ENCODE peak calls at places on chromosome 6, in ten cellular contexts. D, I, O, P, J, F, B, Z, S and T are unnamed samples.

GRCh38 chr6:35024601-35025054 is 116.5 kb downstream of the TCP11 start:
- DNase-seq in D (peak; percentile 70), I (peak; percentile 62), O (peak; percentile 58), P (peak; percentile 29), J (no peak), F (no peak), B (no peak), Z (no peak), S (no peak), T (no peak)

GRCh38 chr6:35185302-35185681 is 28.5 kb upstream of the SCUBE3 start:
- DNase-seq in D (peak; percentile 60), I (peak; percentile 60), O (peak; percentile 69), P (peak; percentile 26), J (peak; percentile 71), F (no peak), B (no peak), Z (no peak), S (no peak), T (no peak)

GRCh38 chr6:170424634-170425126 is 118.1 kb downstream of the FAM120B start:
- DNase-seq in D (no peak), I (no peak), O (no peak), P (no peak), J (no peak), F (no peak), B (no peak), Z (no peak), S (no peak), T (no peak)

GRCh38 chr6:90646936-90647335 is 60.1 kb upstream of the MAP3K7 start:
- DNase-seq in D (no peak), I (no peak), O (no peak), P (no peak), J (no peak), F (no peak), B (no peak), Z (no peak), S (no peak), T (no peak)

GRCh38 chr6:23874985-23875384 is 251.0 kb upstream of the NRSN1 start:
- DNase-seq in D (no peak), I (no peak), O (no peak), P (no peak), J (no peak), F (no peak), B (no peak), Z (no peak), S (no peak), T (no peak)

GRCh38 chr6:156976144-156977088 is 199.2 kb downstream of the ARID1B start:
- DNase-seq in D (no peak), I (no peak), O (no peak), P (no peak), J (no peak), F (no peak), B (no peak), Z (peak; percentile 63), S (no peak), T (no peak)

GRCh38 chr6:24313477-24314141 is 44.2 kb downstream of the DCDC2 start:
- DNase-seq in D (peak; percentile 83), I (no peak), O (no peak), P (peak; percentile 56), J (no peak), F (no peak), B (no peak), Z (no peak), S (no peak), T (no peak)

GRCh38 chr6:31723245-31723979 is at the start of gene MPIG6B:
- DNase-seq in D (no peak), I (no peak), O (no peak), P (no peak), J (no peak), F (no peak), B (no peak), Z (no peak), S (no peak), T (no peak)

GRCh38 chr6:7163661-7164071 is 55.9 kb downstream of the RREB1 start:
- DNase-seq in D (no peak), I (no peak), O (no peak), P (no peak), J (no peak), F (no peak), B (no peak), Z (no peak), S (no peak), T (no peak)
- H3K4me1 ChIP-seq in D (peaks cover 51% of the 10 kb centered on the region), I (peaks cover 12% of the 10 kb centered on the region), O (peaks cover 95% of the 10 kb centered on the region), P (peaks cover 83% of the 10 kb centered on the region), J (peaks cover 91% of the 10 kb centered on the region), F (peaks cover 50% of the 10 kb centered on the region), B (peaks cover 2% of the 10 kb centered on the region), Z (peaks cover 82% of the 10 kb centered on the region), S (peaks cover 19% of the 10 kb centered on the region), T (peaks cover 74% of the 10 kb centered on the region)

GRCh38 chr6:3908223-3908622 is 59.0 kb downstream of the FAM50B start:
- DNase-seq in D (no peak), I (no peak), O (no peak), P (no peak), J (no peak), F (no peak), B (no peak), Z (no peak), S (no peak), T (no peak)

GRCh38 chr6:3908961-3909360 is 59.8 kb downstream of the FAM50B start:
- DNase-seq in D (no peak), I (no peak), O (no peak), P (no peak), J (no peak), F (no peak), B (no peak), Z (no peak), S (no peak), T (peak; percentile 19)

GRCh38 chr6:3911614-3912336 is 62.6 kb downstream of the FAM50B start:
- DNase-seq in D (no peak), I (peak; percentile 72), O (peak; percentile 59), P (peak; percentile 77), J (peak; percentile 77), F (peak; percentile 71), B (no peak), Z (peak; percentile 72), S (no peak), T (no peak)

GRCh38 chr6:3911130-3911529 is 62.0 kb downstream of the FAM50B start:
- DNase-seq in D (no peak), I (no peak), O (no peak), P (no peak), J (no peak), F (no peak), B (no peak), Z (no peak), S (no peak), T (no peak)

GRCh38 chr6:3910264-3910663 is 61.1 kb downstream of the FAM50B start:
- DNase-seq in D (no peak), I (no peak), O (no peak), P (no peak), J (no peak), F (no peak), B (no peak), Z (no peak), S (no peak), T (no peak)
- H3K4me1 ChIP-seq in D (peaks cover 72% of the 10 kb centered on the region), I (peaks cover 16% of the 10 kb centered on the region), O (peaks cover 61% of the 10 kb centered on the region), P (peaks cover 75% of the 10 kb centered on the region), J (peaks cover 53% of the 10 kb centered on the region), F (peaks cover 43% of the 10 kb centered on the region), B (no peaks in the 10 kb centered on the region), Z (peaks cover 47% of the 10 kb centered on the region), S (peaks cover 13% of the 10 kb centered on the region), T (peaks cover 4% of the 10 kb centered on the region)

GRCh38 chr6:135189344-135189743 is 8.2 kb downstream of the MYB start:
- DNase-seq in D (no peak), I (no peak), O (no peak), P (no peak), J (no peak), F (no peak), B (no peak), Z (no peak), S (no peak), T (no peak)

GRCh38 chr6:135191508-135192255 is 10.6 kb downstream of the MYB start:
- DNase-seq in D (no peak), I (no peak), O (no peak), P (no peak), J (no peak), F (no peak), B (no peak), Z (no peak), S (no peak), T (no peak)

GRCh38 chr6:135186255-135186654 is 5.1 kb downstream of the MYB start:
- DNase-seq in D (no peak), I (no peak), O (no peak), P (no peak), J (no peak), F (no peak), B (no peak), Z (no peak), S (no peak), T (no peak)

GRCh38 chr6:135187372-135187771 is 6.3 kb downstream of the MYB start:
- DNase-seq in D (no peak), I (no peak), O (no peak), P (no peak), J (no peak), F (no peak), B (no peak), Z (no peak), S (no peak), T (no peak)

GRCh38 chr6:135188718-135189117 is 7.6 kb downstream of the MYB start:
- DNase-seq in D (no peak), I (no peak), O (no peak), P (no peak), J (no peak), F (no peak), B (no peak), Z (no peak), S (no peak), T (no peak)
- H3K4me1 ChIP-seq in D (peaks cover 2% of the 10 kb centered on the region), I (no peaks in the 10 kb centered on the region), O (peaks cover 10% of the 10 kb centered on the region), P (peaks cover 3% of the 10 kb centered on the region), J (peaks cover 4% of the 10 kb centered on the region), F (peaks cover under 1% of the 10 kb centered on the region), B (no peaks in the 10 kb centered on the region), Z (peaks cover 2% of the 10 kb centered on the region), S (no peaks in the 10 kb centered on the region), T (peaks cover 3% of the 10 kb centered on the region)

GRCh38 chr6:36914227-36914794 is 28.6 kb downstream of the C6orf89 start:
- DNase-seq in D (peak; percentile 63), I (no peak), O (no peak), P (peak; percentile 80), J (no peak), F (no peak), B (no peak), Z (no peak), S (no peak), T (peak; percentile 88)

GRCh38 chr6:36917541-36918193 is 31.9 kb downstream of the C6orf89 start:
- DNase-seq in D (no peak), I (no peak), O (peak; percentile 47), P (peak; percentile 24), J (no peak), F (no peak), B (no peak), Z (peak; percentile 88), S (no peak), T (no peak)

GRCh38 chr6:36916159-36916558 is 30.4 kb downstream of the C6orf89 start:
- DNase-seq in D (no peak), I (no peak), O (no peak), P (no peak), J (no peak), F (no peak), B (no peak), Z (no peak), S (no peak), T (no peak)

GRCh38 chr6:36913082-36913481 is 27.3 kb downstream of the C6orf89 start:
- DNase-seq in D (no peak), I (no peak), O (no peak), P (no peak), J (no peak), F (no peak), B (no peak), Z (no peak), S (no peak), T (no peak)

DNA sequence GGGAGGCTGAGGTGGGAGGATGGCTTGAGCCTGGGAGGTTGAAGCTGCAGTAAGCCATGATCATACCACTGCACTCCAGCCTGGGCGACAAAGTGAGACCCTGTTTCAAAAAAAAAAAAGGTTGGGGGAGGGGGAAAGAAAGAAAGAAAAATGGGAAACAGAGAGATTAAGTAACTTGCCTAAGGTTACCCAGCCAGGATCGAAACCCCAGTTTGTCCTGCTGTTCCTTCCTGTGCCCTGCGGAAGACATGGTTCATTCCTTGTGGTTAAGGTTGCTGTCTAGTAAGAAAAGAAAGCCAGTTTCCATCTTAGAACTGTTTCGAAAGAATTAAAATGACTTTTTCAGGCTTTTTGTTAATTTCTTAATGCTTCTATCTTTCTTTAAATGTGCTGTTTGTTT is 29.8 kb downstream of the C6orf89 start:
- DNase-seq in D (no peak), I (no peak), O (no peak), P (no peak), J (no peak), F (no peak), B (no peak), Z (no peak), S (no peak), T (no peak)
- H3K4me1 ChIP-seq in D (peaks cover 16% of the 10 kb centered on the region), I (peaks cover 8% of the 10 kb centered on the region), O (peaks cover 69% of the 10 kb centered on the region), P (peaks cover 29% of the 10 kb centered on the region), J (peaks cover 43% of the 10 kb centered on the region), F (peaks cover 19% of the 10 kb centered on the region), B (no peaks in the 10 kb centered on the region), Z (peaks cover 43% of the 10 kb centered on the region), S (peaks cover 22% of the 10 kb centered on the region), T (no peaks in the 10 kb centered on the region)